ENCODE peak calls at places on chromosomes 1 and 21, in seven cellular contexts. D is brain microvascular endothelial cell, P is spleen, C is heart left ventricle, B is fibroblast of mammary gland, Y is ovary, K is lower leg skin. U is an unnamed sample.

GRCh38 chr1:59258412-59259032 is 38.4 kb upstream of the FGGY start:
- DNase-seq in D (no peak), P (no peak), C (no peak), B (no peak), Y (no peak), K (no peak), U (no peak)

GRCh38 chr1:71721532-71721931 is 560.8 kb downstream of the NEGR1 start:
- DNase-seq in D (no peak), P (no peak), C (no peak), B (no peak), Y (no peak), K (no peak), U (no peak)

GRCh38 chr1:156858959-156859522 is at the start of gene INSRR:
- DNase-seq in D (no peak), P (no peak), C (no peak), B (no peak), Y (no peak), K (no peak), U (no peak)

GRCh38 chr1:96346708-96347107 is 374.9 kb upstream of the PTBP2 start:
- DNase-seq in D (no peak), P (no peak), C (no peak), B (no peak), Y (no peak), K (no peak), U (no peak)

GRCh38 chr1:97252076-97252475 is 530.5 kb downstream of the PTBP2 start:
- DNase-seq in D (no peak), P (no peak), C (no peak), B (peak), Y (no peak), K (no peak), U (peak)

GRCh38 chr21:33767236-33767635 is 124.9 kb downstream of the ITSN1 start:
- DNase-seq in D (no peak), P (no peak), C (no peak), B (peak), Y (no peak), K (no peak), U (no peak)

GRCh38 chr1:145823565-145824498 is at the start of the genes POLR3C and RNF115:
- DNase-seq in D (peak), P (peak), C (peak), B (peak), Y (peak), K (peak), U (peak)

GRCh38 chr1:19006000-19006399 is 49.5 kb upstream of the IFFO2 start:
- DNase-seq in D (no peak), P (no peak), C (no peak), B (no peak), Y (no peak), K (peak), U (no peak)

GRCh38 chr1:1359668-1360468 is 1.5 kb upstream of the MXRA8 start:
- DNase-seq in D (no peak), P (peak), C (peak), B (peak), Y (peak), K (no peak), U (peak)

GRCh38 chr1:63454269-63454668 is 68.8 kb downstream of the ITGB3BP start:
- DNase-seq in D (no peak), P (no peak), C (no peak), B (peak), Y (no peak), K (no peak), U (no peak)

DNA sequence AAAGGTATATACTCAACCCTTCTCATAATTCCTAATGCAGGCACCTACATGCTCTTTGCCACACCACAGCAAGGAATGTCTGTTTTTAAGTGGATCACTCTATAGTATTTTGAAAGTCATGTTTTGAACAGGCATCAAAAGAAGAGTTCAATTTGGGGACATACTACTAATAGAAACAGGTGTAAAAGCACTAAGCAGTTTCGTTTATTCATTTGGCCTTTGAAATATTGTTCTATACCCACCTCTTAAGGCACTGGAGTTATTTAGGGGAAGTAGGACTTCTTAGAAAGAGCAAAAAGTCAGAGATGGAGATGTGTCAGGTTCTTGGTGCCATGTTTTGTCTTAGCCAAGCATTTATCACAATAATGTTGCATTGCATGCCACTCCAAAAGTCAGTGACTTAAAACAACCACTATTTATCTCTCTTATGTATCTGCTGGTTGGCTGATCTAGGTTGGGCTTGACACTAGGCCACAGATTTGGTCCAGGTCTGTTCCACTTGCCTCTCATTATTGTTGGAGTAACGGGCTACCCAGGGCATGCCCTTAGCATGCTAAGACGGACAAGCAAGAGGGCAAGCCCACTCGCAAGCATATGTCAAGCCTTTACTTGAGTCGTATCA is 107.5 kb downstream of the RGL1 start:
- DNase-seq in D (no peak), P (no peak), C (no peak), B (no peak), Y (no peak), K (no peak), U (no peak)
- H3K4me3 ChIP-seq in D (no peak), P (no peak), C (no peak), B (no peak), Y (no peak), K (no peak), U (no peak)

GRCh38 chr21:39117571-39117970 is 65.7 kb downstream of the PSMG1 start:
- DNase-seq in D (no peak), P (no peak), C (no peak), B (no peak), Y (no peak), K (peak), U (no peak)

GRCh38 chr21:39118604-39119215 is 64.5 kb downstream of the PSMG1 start:
- DNase-seq in D (no peak), P (no peak), C (no peak), B (no peak), Y (no peak), K (peak), U (no peak)

GRCh38 chr21:39115659-39116235 is 67.5 kb downstream of the PSMG1 start:
- DNase-seq in D (no peak), P (no peak), C (no peak), B (no peak), Y (no peak), K (peak), U (no peak)

GRCh38 chr21:39118061-39118460 is 65.2 kb downstream of the PSMG1 start:
- DNase-seq in D (no peak), P (no peak), C (no peak), B (no peak), Y (no peak), K (no peak), U (no peak)

GRCh38 chr21:39116761-39117425 is 66.4 kb downstream of the PSMG1 start:
- DNase-seq in D (no peak), P (no peak), C (no peak), B (no peak), Y (no peak), K (peak), U (no peak)
- H3K4me3 ChIP-seq in D (no peak), P (no peak), C (no peak), B (no peak), Y (no peak), K (no peak), U (no peak)

DNA sequence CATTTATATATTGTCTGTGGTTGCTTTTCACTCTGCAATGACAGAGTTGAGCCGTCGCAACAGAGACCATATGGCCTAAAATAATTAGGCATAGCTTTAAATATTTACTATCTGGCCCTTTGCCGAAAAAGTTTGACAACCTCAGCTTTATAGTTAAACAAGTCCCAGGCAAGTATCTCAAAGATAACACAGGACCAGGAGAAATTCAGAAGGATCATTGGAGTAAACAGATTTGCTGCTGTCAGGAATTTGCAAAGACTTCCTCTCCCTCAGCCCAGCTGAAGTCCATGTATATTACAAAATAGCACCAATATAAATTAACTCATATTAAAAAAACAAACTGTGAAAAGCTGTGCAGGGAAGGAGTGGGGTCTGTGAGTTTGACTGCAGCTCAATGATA is 34.3 kb downstream of the NID1 start:
- DNase-seq in D (no peak), P (no peak), C (no peak), B (no peak), Y (no peak), K (no peak), U (no peak)
- H3K4me3 ChIP-seq in D (no peak), P (no peak), C (no peak), B (no peak), Y (no peak), K (no peak), U (no peak)

DNA sequence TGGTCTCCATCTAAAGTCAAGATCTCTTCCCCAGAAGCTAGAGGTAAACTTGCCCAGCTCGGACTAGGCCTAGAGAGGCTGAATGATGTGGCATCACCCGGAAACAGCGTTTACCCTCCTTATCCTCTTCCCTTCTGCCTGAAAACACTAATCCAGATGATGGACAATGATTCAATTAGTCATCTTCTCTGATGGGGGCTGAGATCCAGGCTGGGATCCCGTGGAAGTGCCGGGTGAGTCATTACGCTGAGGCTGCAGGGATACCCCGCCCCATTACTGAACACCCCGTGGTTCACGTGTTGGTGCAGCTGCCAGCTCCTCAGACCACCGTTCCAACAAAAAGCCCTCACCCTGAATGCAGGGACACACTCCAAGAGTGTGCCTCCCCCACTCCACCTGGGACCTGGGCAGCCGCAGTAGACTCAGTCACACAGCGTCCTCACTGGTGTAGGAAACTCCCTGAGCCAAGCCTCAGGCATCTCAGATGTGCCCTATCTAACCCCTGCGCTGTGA is 2.0 kb downstream of the S100A6 start:
- DNase-seq in D (peak), P (peak), C (peak), B (peak), Y (peak), K (peak), U (peak)
- H3K4me3 ChIP-seq in D (peak), P (peak), C (peak), B (peak), Y (peak), K (no peak), U (peak)

DNA sequence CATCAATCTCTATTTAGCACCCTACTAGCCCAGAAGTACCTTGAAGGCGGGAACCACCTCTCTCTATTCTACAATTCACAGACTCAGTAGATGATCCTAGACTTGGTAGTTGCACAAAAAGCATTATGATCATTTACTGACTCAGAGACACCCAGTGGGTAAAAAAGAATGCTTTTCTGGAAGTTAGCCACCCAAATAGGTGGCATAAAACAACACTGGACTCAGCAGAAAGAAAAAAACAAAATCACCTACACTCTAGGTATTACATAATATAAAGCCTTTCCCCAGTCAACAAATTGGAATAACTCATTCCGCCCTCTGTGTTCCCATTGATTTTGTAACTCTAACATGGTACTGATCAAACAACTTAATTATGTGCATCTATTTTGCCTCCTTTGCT is 126.3 kb downstream of the PTPN14 start:
- DNase-seq in D (no peak), P (no peak), C (no peak), B (peak), Y (no peak), K (no peak), U (no peak)
- H3K4me3 ChIP-seq in D (no peak), P (no peak), C (no peak), B (no peak), Y (no peak), K (no peak), U (no peak)

GRCh38 chr1:151284013-151284577 is 2.0 kb downstream of the ZNF687 start:
- DNase-seq in D (no peak), P (no peak), C (no peak), B (no peak), Y (no peak), K (peak), U (no peak)
- H3K4me3 ChIP-seq in D (no peak), P (peak), C (no peak), B (no peak), Y (no peak), K (no peak), U (peak)

U was measured in psoas muscle.